ENCODE peak calls at places on chromosomes 2 and 18, in seven cellular contexts. J is H7, M is IMR-90, S is keratinocyte, U is esophagus muscularis mucosa, D is ovary, F is heart right ventricle. K is an unnamed sample.

GRCh38 chr18:72828601-72829000 is 39.2 kb downstream of the NETO1 start:
- DNase-seq in J (no peak), M (no peak), S (no peak), U (no peak), D (no peak), F (no peak), K (no peak)

GRCh38 chr2:85886585-85886984 is 2.2 kb downstream of the ST3GAL5 start:
- DNase-seq in J (no peak), M (peak; percentile 99), S (no peak), U (no peak), D (peak; percentile 69), F (no peak), K (no peak)

GRCh38 chr2:168210216-168210897 is 37.0 kb downstream of the STK39 start:
- DNase-seq in J (no peak), M (no peak), S (no peak), U (no peak), D (no peak), F (no peak), K (no peak)

GRCh38 chr18:48031011-48031480 is 100.6 kb upstream of the SMAD2 start:
- DNase-seq in J (peak; percentile 85), M (peak; percentile 34), S (no peak), U (no peak), D (peak; percentile 64), F (no peak), K (peak; percentile 35)

GRCh38 chr2:181656450-181657261 is at the start of gene CERKL:
- DNase-seq in J (peak; percentile 84), M (peak; percentile 2), S (no peak), U (no peak), D (no peak), F (peak; percentile 34), K (peak; percentile 83)

GRCh38 chr2:145677371-145677770 is 1157.5 kb upstream of the ZEB2 start:
- DNase-seq in J (no peak), M (no peak), S (no peak), U (no peak), D (no peak), F (no peak), K (no peak)

GRCh38 chr2:112482309-112483046 is 522 bp downstream of the TTL start:
- DNase-seq in J (peak; percentile 82), M (peak; percentile 42), S (no peak), U (no peak), D (peak; percentile 52), F (peak; percentile 42), K (peak; percentile 87)

GRCh38 chr2:34003795-34004194 is 404.7 kb upstream of the FAM98A start:
- DNase-seq in J (no peak), M (no peak), S (no peak), U (no peak), D (no peak), F (no peak), K (no peak)

GRCh38 chr2:174335605-174336402 is 1.1 kb downstream of the SP9 start:
- DNase-seq in J (peak; percentile 84), M (no peak), S (no peak), U (no peak), D (no peak), F (no peak), K (no peak)

GRCh38 chr2:85188852-85189251 is 55.7 kb downstream of the TCF7L1 start:
- DNase-seq in J (no peak), M (no peak), S (no peak), U (no peak), D (no peak), F (no peak), K (peak; percentile 4)

GRCh38 chr2:148031152-148031551 is 10.3 kb downstream of the MBD5 start:
- DNase-seq in J (no peak), M (no peak), S (no peak), U (no peak), D (no peak), F (no peak), K (no peak)

GRCh38 chr18:68735498-68736343 is 20.8 kb upstream of the TMX3 start:
- DNase-seq in J (peak; percentile 30), M (peak; percentile 74), S (no peak), U (no peak), D (no peak), F (no peak), K (no peak)

GRCh38 chr2:233142355-233142897 is 82.3 kb downstream of the INPP5D start:
- DNase-seq in J (no peak), M (no peak), S (no peak), U (no peak), D (no peak), F (no peak), K (peak; percentile 68)

GRCh38 chr18:78330761-78331160 is 648.9 kb upstream of the SALL3 start:
- DNase-seq in J (no peak), M (peak; percentile 1), S (no peak), U (no peak), D (no peak), F (no peak), K (no peak)

DNA sequence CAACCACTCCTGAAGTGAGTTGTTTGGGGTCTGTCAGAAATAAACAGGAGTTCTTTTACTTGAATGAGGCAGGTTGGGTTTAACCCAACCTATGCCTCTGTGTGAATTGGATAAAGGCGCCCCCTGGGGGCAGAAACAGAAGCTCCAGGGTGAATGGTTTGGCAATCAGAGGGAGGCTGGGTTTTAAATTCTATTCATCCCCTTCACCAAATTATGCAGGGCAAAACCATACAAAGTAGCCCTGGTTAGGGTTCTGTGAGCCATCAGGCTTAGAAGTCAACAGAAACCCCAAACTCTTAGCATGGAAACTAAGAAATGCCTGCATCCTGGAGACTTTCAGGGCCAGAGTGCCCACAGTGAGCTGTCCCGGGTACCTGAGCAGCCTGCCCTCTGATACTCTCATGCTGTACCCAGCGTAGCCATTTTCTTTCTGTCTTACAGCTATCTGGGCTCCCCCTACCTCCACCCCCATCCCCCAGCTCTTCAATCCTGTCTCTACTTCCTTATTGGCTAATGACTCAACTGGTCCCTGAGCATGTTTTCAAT is 241.5 kb downstream of the ICOS start:
- DNase-seq in J (peak; percentile 24), M (no peak), S (no peak), U (no peak), D (peak; percentile 54), F (peak; percentile 52), K (peak; percentile 76)
- H3K4me3 ChIP-seq in J (no peak overlapping the region), M (no peak overlapping the region), S (no peak overlapping the region), U (no peak overlapping the region), D (no peak overlapping the region), F (no peak overlapping the region), K (no peak overlapping the region)

GRCh38 chr2:46183426-46183825 is 113.8 kb upstream of the EPAS1 start:
- DNase-seq in J (no peak), M (no peak), S (no peak), U (no peak), D (no peak), F (no peak), K (no peak)
- H3K36me3 ChIP-seq in J (no peaks in the 10 kb centered on the region), M (peaks cover 6% of the 10 kb centered on the region), S (no peaks in the 10 kb centered on the region), U (peaks cover 8% of the 10 kb centered on the region), D (no peaks in the 10 kb centered on the region), F (no peaks in the 10 kb centered on the region), K (peaks cover 5% of the 10 kb centered on the region)

GRCh38 chr2:16487686-16488085 is 177.9 kb downstream of the CYRIA start:
- DNase-seq in J (peak; percentile 41), M (peak; percentile 13), S (no peak), U (no peak), D (no peak), F (no peak), K (no peak)
- H3K4me3 ChIP-seq in J (no peak overlapping the region), M (no peak overlapping the region), S (no peak overlapping the region), U (no peak overlapping the region), D (no peak overlapping the region), F (no peak overlapping the region), K (no peak overlapping the region)

GRCh38 chr2:10664652-10665051 is 25.1 kb downstream of the NOL10 start:
- DNase-seq in J (no peak), M (no peak), S (no peak), U (no peak), D (no peak), F (no peak), K (no peak)

GRCh38 chr2:10659898-10660568 is 29.7 kb downstream of the NOL10 start:
- DNase-seq in J (peak; percentile 69), M (peak; percentile 90), S (no peak), U (no peak), D (peak; percentile 50), F (peak; percentile 37), K (no peak)

GRCh38 chr2:10658041-10658913 is 31.5 kb downstream of the NOL10 start:
- DNase-seq in J (no peak), M (peak; percentile 82), S (no peak), U (no peak), D (no peak), F (no peak), K (no peak)

GRCh38 chr2:10658914-10659257 is 30.9 kb downstream of the NOL10 start:
- DNase-seq in J (no peak), M (peak; percentile 8), S (no peak), U (no peak), D (no peak), F (no peak), K (no peak)

GRCh38 chr2:10661846-10662245 is 27.9 kb downstream of the NOL10 start:
- DNase-seq in J (no peak), M (peak; percentile 59), S (no peak), U (no peak), D (no peak), F (no peak), K (no peak)
- H3K36me3 ChIP-seq in J (peaks cover 14% of the 10 kb centered on the region), M (peaks cover 10% of the 10 kb centered on the region), S (peaks cover 25% of the 10 kb centered on the region), U (peaks cover 62% of the 10 kb centered on the region), D (no peaks in the 10 kb centered on the region), F (no peaks in the 10 kb centered on the region), K (peaks cover 8% of the 10 kb centered on the region)

GRCh38 chr2:219404954-219405353 is 13.2 kb upstream of the DES start:
- DNase-seq in J (peak; percentile 87), M (no peak), S (no peak), U (no peak), D (peak; percentile 21), F (peak; percentile 66), K (no peak)

GRCh38 chr2:219402665-219403515 is 15.2 kb upstream of the DNPEP start:
- DNase-seq in J (peak; percentile 90), M (peak; percentile 88), S (no peak), U (no peak), D (peak; percentile 73), F (no peak), K (no peak)

GRCh38 chr2:219405451-219405850 is 12.7 kb upstream of the DES start:
- DNase-seq in J (peak; percentile 83), M (no peak), S (no peak), U (no peak), D (no peak), F (peak; percentile 66), K (no peak)

GRCh38 chr2:219404291-219404910 is 13.8 kb upstream of the DES start:
- DNase-seq in J (no peak), M (no peak), S (no peak), U (no peak), D (peak; percentile 37), F (peak; percentile 31), K (no peak)

GRCh38 chr2:219403861-219404260 is 14.3 kb upstream of the DES start:
- DNase-seq in J (peak; percentile 16), M (no peak), S (no peak), U (no peak), D (no peak), F (no peak), K (no peak)
- H3K4me3 ChIP-seq in J (no peak overlapping the region), M (no peak overlapping the region), S (no peak overlapping the region), U (no peak overlapping the region), D (no peak overlapping the region), F (no peak overlapping the region), K (no peak overlapping the region)

GRCh38 chr2:231452799-231453508 is 11.3 kb downstream of the NCL start:
- DNase-seq in J (peak; percentile 49), M (no peak), S (no peak), U (no peak), D (no peak), F (no peak), K (peak; percentile 39)
- H3K36me3 ChIP-seq in J (peaks cover 39% of the 10 kb centered on the region), M (peaks cover 45% of the 10 kb centered on the region), S (peaks cover 44% of the 10 kb centered on the region), U (peaks cover 55% of the 10 kb centered on the region), D (no peaks in the 10 kb centered on the region), F (peaks cover 17% of the 10 kb centered on the region), K (peaks cover 67% of the 10 kb centered on the region)